ENCODE peak calls at places on chromosomes 13 and 19, in seven cellular contexts. S is naive thymus-derived CD4-positive, alpha-beta T cell; H is CD8-positive, alpha-beta T cell; Q is RWPE2; B is stimulated activated memory B cell treated with anti-CD40 and anti-IgM and Interleukin-4, amounts not matched to agents 10 μg/mL and 1 μg/mL and 100 μg/mL, for 72 hours; R is pancreas; M is right cardiac atrium. Z is an unnamed sample.

GRCh38 chr13:26961890-26962615 is 201.5 kb upstream of the GPR12 start:
- ATAC-seq in S (no peak), H (no peak), Q (no peak), B (no peak), R (peak), M (no peak), Z (no peak)

GRCh38 chr13:40087021-40088002 is 431.9 kb downstream of the COG6 start:
- ATAC-seq in S (no peak), H (no peak), Q (no peak), B (no peak), R (peak), M (no peak), Z (no peak)

GRCh38 chr19:2867025-2867991 is at the start of gene ZNF556:
- ATAC-seq in S (no peak), H (no peak), Q (no peak), B (no peak), R (peak), M (peak), Z (peak)

GRCh38 chr19:40650749-40651305 is 39.6 kb downstream of the NUMBL start:
- ATAC-seq in S (no peak), H (no peak), Q (no peak), B (no peak), R (no peak), M (peak), Z (peak)

GRCh38 chr13:106612688-106613087 is 44.8 kb upstream of the ARGLU1 start:
- ATAC-seq in S (no peak), H (no peak), Q (no peak), B (no peak), R (no peak), M (peak), Z (peak)

GRCh38 chr19:57682226-57682766 is 519 bp downstream of the ZNF551 start:
- ATAC-seq in S (no peak), H (no peak), Q (peak), B (no peak), R (no peak), M (no peak), Z (no peak)

GRCh38 chr13:111423168-111423785 is 102.8 kb downstream of the TEX29 start:
- ATAC-seq in S (no peak), H (no peak), Q (peak), B (no peak), R (no peak), M (no peak), Z (no peak)

GRCh38 chr19:16940626-16941025 is 51.8 kb downstream of the F2RL3 start:
- ATAC-seq in S (no peak), H (no peak), Q (no peak), B (no peak), R (no peak), M (no peak), Z (no peak)

GRCh38 chr19:45876161-45876410 is 9.9 kb downstream of the IRF2BP1 start:
- ATAC-seq in S (peak), H (peak), Q (peak), B (peak), R (peak), M (no peak), Z (no peak)

GRCh38 chr13:47025791-47026419 is 129.1 kb upstream of the HTR2A start:
- ATAC-seq in S (peak), H (no peak), Q (no peak), B (no peak), R (no peak), M (no peak), Z (no peak)

GRCh38 chr13:51534075-51534817 is 50.0 kb upstream of the WDFY2 start:
- ATAC-seq in S (peak), H (peak), Q (peak), B (no peak), R (no peak), M (peak), Z (no peak)

GRCh38 chr13:106623799-106624198 is 55.9 kb upstream of the ARGLU1 start:
- ATAC-seq in S (no peak), H (no peak), Q (no peak), B (no peak), R (no peak), M (peak), Z (no peak)

GRCh38 chr13:76822691-76823267 is 63.4 kb downstream of the KCTD12 start:
- ATAC-seq in S (peak), H (no peak), Q (peak), B (no peak), R (no peak), M (peak), Z (no peak)

GRCh38 chr13:44834404-44834803 is 154.9 kb downstream of the NUFIP1 start:
- ATAC-seq in S (no peak), H (no peak), Q (no peak), B (no peak), R (no peak), M (peak), Z (no peak)

GRCh38 chr19:8481616-8482015 is 20.8 kb downstream of the PRAM1 start:
- ATAC-seq in S (no peak), H (no peak), Q (no peak), B (no peak), R (no peak), M (no peak), Z (no peak)

GRCh38 chr19:41876847-41877489 is at the start of gene CD79A:
- ATAC-seq in S (no peak), H (no peak), Q (no peak), B (peak), R (no peak), M (no peak), Z (no peak)

GRCh38 chr19:58476498-58477015 is 405 bp downstream of the ZNF446 start:
- ATAC-seq in S (no peak), H (no peak), Q (no peak), B (peak), R (no peak), M (peak), Z (no peak)

GRCh38 chr13:99314640-99315176 is 7.5 kb upstream of the GPR183 start:
- ATAC-seq in S (peak), H (peak), Q (no peak), B (no peak), R (no peak), M (no peak), Z (no peak)

GRCh38 chr19:17889609-17890214 is 18.0 kb downstream of the SLC5A5 start:
- ATAC-seq in S (no peak), H (no peak), Q (peak), B (no peak), R (no peak), M (no peak), Z (no peak)

GRCh38 chr13:40644838-40645620 is 21.4 kb downstream of the FOXO1 start:
- ATAC-seq in S (peak), H (peak), Q (peak), B (no peak), R (no peak), M (no peak), Z (no peak)

GRCh38 chr13:111343186-111343805 is 22.9 kb downstream of the TEX29 start:
- ATAC-seq in S (no peak), H (no peak), Q (no peak), B (no peak), R (no peak), M (no peak), Z (no peak)

GRCh38 chr13:101621099-101621498 is 168.6 kb downstream of the ITGBL1 start:
- ATAC-seq in S (no peak), H (no peak), Q (no peak), B (no peak), R (no peak), M (no peak), Z (no peak)

GRCh38 chr13:77827350-77827749 is 91.3 kb downstream of the EDNRB start:
- ATAC-seq in S (no peak), H (no peak), Q (no peak), B (no peak), R (no peak), M (no peak), Z (no peak)

GRCh38 chr19:14728595-14728994 is 38.7 kb downstream of the ZNF333 start:
- ATAC-seq in S (no peak), H (no peak), Q (no peak), B (no peak), R (no peak), M (no peak), Z (no peak)

GRCh38 chr13:26052136-26052736 is 420 bp upstream of the SHISA2 start:
- ATAC-seq in S (no peak), H (no peak), Q (no peak), B (no peak), R (no peak), M (no peak), Z (no peak)

GRCh38 chr13:41802684-41803554 is 158.0 kb downstream of the VWA8 start:
- ATAC-seq in S (no peak), H (no peak), Q (peak), B (no peak), R (no peak), M (no peak), Z (no peak)

GRCh38 chr19:10553087-10553667 is 9.5 kb downstream of the ATG4D start:
- ATAC-seq in S (peak), H (peak), Q (no peak), B (no peak), R (no peak), M (peak), Z (no peak)

GRCh38 chr19:18789883-18790565 is 1.1 kb downstream of the COMP start:
- ATAC-seq in S (peak), H (peak), Q (peak), B (peak), R (no peak), M (peak), Z (no peak)

GRCh38 chr13:111213964-111214726 is 99.0 kb downstream of the ARHGEF7 start:
- ATAC-seq in S (peak), H (no peak), Q (no peak), B (peak), R (no peak), M (no peak), Z (no peak)

GRCh38 chr13:45595968-45596367 is 19.6 kb downstream of the ERICH6B start:
- ATAC-seq in S (no peak), H (no peak), Q (no peak), B (no peak), R (no peak), M (no peak), Z (no peak)

GRCh38 chr13:51066091-51066831 is 44.8 kb downstream of the C13orf42 start:
- ATAC-seq in S (peak), H (no peak), Q (no peak), B (no peak), R (no peak), M (peak), Z (peak)

GRCh38 chr13:111371211-111371610 is 50.8 kb downstream of the TEX29 start:
- ATAC-seq in S (no peak), H (no peak), Q (no peak), B (no peak), R (no peak), M (no peak), Z (no peak)

GRCh38 chr19:11091343-11092153 is 2.3 kb downstream of the LDLR start:
- ATAC-seq in S (peak), H (peak), Q (peak), B (no peak), R (no peak), M (peak), Z (peak)

GRCh38 chr19:41328818-41329220 is 18.8 kb downstream of the CCDC97 start:
- ATAC-seq in S (no peak), H (no peak), Q (no peak), B (no peak), R (no peak), M (no peak), Z (no peak)

GRCh38 chr19:27750697-27751391 is 1462.1 kb downstream of the UQCRFS1 start:
- ATAC-seq in S (no peak), H (no peak), Q (no peak), B (no peak), R (no peak), M (no peak), Z (no peak)